ENCODE peak calls at places on chromosomes 2 and 18, in five cellular contexts. One of them, this sample, is unnamed.

GRCh38 chr2:43220982-43221659 is 5.3 kb downstream of the ZFP36L2 start:
- DNase-seq in transverse colon: peak; percentile 78
- DNase-seq in GM12892: no peak
- DNase-seq in heart left ventricle: peak; percentile 80
- DNase-seq in A549: no peak
- DNase-seq in this sample: no peak

GRCh38 chr2:29755829-29756228 is 165.6 kb downstream of the ALK start:
- DNase-seq in A549: no peak
- DNase-seq in heart left ventricle: no peak
- DNase-seq in transverse colon: no peak
- DNase-seq in GM12892: no peak
- DNase-seq in this sample: no peak

GRCh38 chr2:74740395-74741075 is 86.5 kb downstream of the SEMA4F start:
- DNase-seq in heart left ventricle: peak; percentile 36
- DNase-seq in transverse colon: peak; percentile 85
- DNase-seq in A549: peak; percentile 95
- DNase-seq in GM12892: no peak
- DNase-seq in this sample: no peak

GRCh38 chr2:227163445-227163997 is 484 bp downstream of the COL4A4 start:
- DNase-seq in transverse colon: peak; percentile 46
- DNase-seq in A549: peak; percentile 26
- DNase-seq in heart left ventricle: peak; percentile 15
- DNase-seq in GM12892: peak; percentile 34
- DNase-seq in this sample: peak; percentile 5

GRCh38 chr18:54958711-54959625 is at the start of gene CCDC68:
- DNase-seq in GM12892: no peak
- DNase-seq in heart left ventricle: peak; percentile 70
- DNase-seq in transverse colon: peak; percentile 88
- DNase-seq in A549: peak; percentile 48
- DNase-seq in this sample: peak; percentile 13

GRCh38 chr18:41265047-41265446 is 690.0 kb upstream of the PIK3C3 start:
- DNase-seq in heart left ventricle: no peak
- DNase-seq in GM12892: no peak
- DNase-seq in A549: no peak
- DNase-seq in transverse colon: no peak
- DNase-seq in this sample: no peak

GRCh38 chr18:31077883-31078282 is 24.3 kb downstream of the DSC2 start:
- DNase-seq in transverse colon: no peak
- DNase-seq in GM12892: no peak
- DNase-seq in heart left ventricle: no peak
- DNase-seq in A549: no peak
- DNase-seq in this sample: no peak

GRCh38 chr2:102724016-102724490 is 37.8 kb upstream of the TMEM182 start:
- DNase-seq in heart left ventricle: no peak
- DNase-seq in GM12892: no peak
- DNase-seq in A549: no peak
- DNase-seq in transverse colon: no peak
- DNase-seq in this sample: no peak

GRCh38 chr2:150153646-150154307 is 333.7 kb downstream of the RND3 start:
- DNase-seq in A549: no peak
- DNase-seq in heart left ventricle: no peak
- DNase-seq in GM12892: no peak
- DNase-seq in transverse colon: no peak
- DNase-seq in this sample: no peak

GRCh38 chr18:69484699-69485396 is 84.2 kb downstream of the DOK6 start:
- DNase-seq in A549: peak; percentile 5
- DNase-seq in transverse colon: no peak
- DNase-seq in GM12892: no peak
- DNase-seq in heart left ventricle: no peak
- DNase-seq in this sample: no peak

GRCh38 chr18:3230401-3231334 is 10.9 kb upstream of the MYOM1 start:
- DNase-seq in A549: peak; percentile 49
- DNase-seq in transverse colon: peak; percentile 52
- DNase-seq in GM12892: no peak
- DNase-seq in heart left ventricle: no peak
- DNase-seq in this sample: no peak

GRCh38 chr2:158091647-158092046 is 10.0 kb upstream of the UPP2 start:
- DNase-seq in heart left ventricle: no peak
- DNase-seq in transverse colon: no peak
- DNase-seq in GM12892: no peak
- DNase-seq in A549: no peak
- DNase-seq in this sample: no peak

GRCh38 chr2:230865766-230866703 is 1.3 kb downstream of the ITM2C start:
- DNase-seq in transverse colon: peak; percentile 91
- DNase-seq in GM12892: no peak
- DNase-seq in A549: no peak
- DNase-seq in heart left ventricle: no peak
- DNase-seq in this sample: no peak

GRCh38 chr2:127094509-127095366 is 12.2 kb downstream of the BIN1 start:
- DNase-seq in GM12892: no peak
- DNase-seq in transverse colon: peak; percentile 67
- DNase-seq in heart left ventricle: no peak
- DNase-seq in A549: no peak
- DNase-seq in this sample: no peak

GRCh38 chr2:26394694-26395093 is 7.0 kb upstream of the DRC1 start:
- DNase-seq in heart left ventricle: no peak
- DNase-seq in transverse colon: no peak
- DNase-seq in A549: no peak
- DNase-seq in GM12892: no peak
- DNase-seq in this sample: no peak

GRCh38 chr2:112138143-112139032 is at the start of gene FBLN7:
- DNase-seq in transverse colon: no peak
- DNase-seq in heart left ventricle: no peak
- DNase-seq in GM12892: no peak
- DNase-seq in A549: no peak
- DNase-seq in this sample: no peak

GRCh38 chr18:31551883-31552282 is 39.8 kb upstream of the TTR start:
- DNase-seq in heart left ventricle: no peak
- DNase-seq in transverse colon: no peak
- DNase-seq in GM12892: no peak
- DNase-seq in A549: no peak
- DNase-seq in this sample: no peak

GRCh38 chr2:170022692-170023091 is 155.3 kb upstream of the MYO3B start:
- DNase-seq in heart left ventricle: no peak
- DNase-seq in GM12892: no peak
- DNase-seq in A549: peak; percentile 15
- DNase-seq in transverse colon: no peak
- DNase-seq in this sample: no peak

GRCh38 chr2:112259509-112260294 is 4.9 kb upstream of the ZC3H8 start:
- DNase-seq in A549: peak; percentile 80
- DNase-seq in transverse colon: peak; percentile 87
- DNase-seq in GM12892: peak; percentile 35
- DNase-seq in heart left ventricle: peak; percentile 76
- DNase-seq in this sample: peak; percentile 25

GRCh38 chr2:187266147-187266546 is 181.9 kb downstream of the CALCRL start:
- DNase-seq in transverse colon: no peak
- DNase-seq in GM12892: no peak
- DNase-seq in heart left ventricle: no peak
- DNase-seq in A549: no peak
- DNase-seq in this sample: no peak

GRCh38 chr2:112661656-112662305 is 16.0 kb downstream of the SLC20A1 start:
- DNase-seq in heart left ventricle: no peak
- DNase-seq in transverse colon: no peak
- DNase-seq in A549: peak; percentile 58
- DNase-seq in GM12892: no peak
- DNase-seq in this sample: no peak

GRCh38 chr18:9914334-9914583 is 443 bp downstream of the VAPA start:
- DNase-seq in GM12892: no peak
- DNase-seq in heart left ventricle: no peak
- DNase-seq in transverse colon: no peak
- DNase-seq in A549: no peak
- DNase-seq in this sample: no peak

GRCh38 chr2:241868661-241869081 is 858 bp upstream of the RTP5 start:
- DNase-seq in A549: no peak
- DNase-seq in GM12892: no peak
- DNase-seq in heart left ventricle: no peak
- DNase-seq in transverse colon: no peak
- DNase-seq in this sample: no peak
- TF ChIP-seq POLR2A in A549: no peak
- TF ChIP-seq POLR2A in GM12892: no peak
- TF ChIP-seq POLR2A in heart left ventricle: no peak
- TF ChIP-seq POLR2A in transverse colon: no peak
- TF ChIP-seq POLR2A in this sample: no peak

GRCh38 chr18:22935431-22935830 is 2.3 kb downstream of the RBBP8 start:
- DNase-seq in heart left ventricle: no peak
- DNase-seq in GM12892: no peak
- DNase-seq in A549: no peak
- DNase-seq in transverse colon: no peak
- DNase-seq in this sample: no peak

GRCh38 chr18:22933958-22934423 is 863 bp downstream of the RBBP8 start:
- DNase-seq in transverse colon: no peak
- DNase-seq in heart left ventricle: no peak
- DNase-seq in A549: no peak
- DNase-seq in GM12892: no peak
- DNase-seq in this sample: no peak

GRCh38 chr18:22932885-22933205 is 283 bp upstream of the RBBP8 start:
- DNase-seq in GM12892: no peak
- DNase-seq in heart left ventricle: no peak
- DNase-seq in transverse colon: no peak
- DNase-seq in A549: no peak
- DNase-seq in this sample: no peak

GRCh38 chr18:22934789-22935188 is 1.7 kb downstream of the RBBP8 start:
- DNase-seq in A549: no peak
- DNase-seq in GM12892: no peak
- DNase-seq in heart left ventricle: no peak
- DNase-seq in transverse colon: no peak
- DNase-seq in this sample: no peak

GRCh38 chr18:22933206-22933957 is at the start of gene RBBP8:
- DNase-seq in transverse colon: peak; percentile 88
- DNase-seq in heart left ventricle: peak; percentile 87
- DNase-seq in A549: peak; percentile 83
- DNase-seq in GM12892: peak; percentile 50
- DNase-seq in this sample: peak; percentile 57
- TF ChIP-seq POLR2A in transverse colon: peak; percentile 79
- TF ChIP-seq POLR2A in heart left ventricle: peak; percentile 63
- TF ChIP-seq POLR2A in A549: peak; percentile 87
- TF ChIP-seq POLR2A in GM12892: peak; percentile 55
- TF ChIP-seq POLR2A in this sample: peak; percentile 62

GRCh38 chr2:148875387-148876051 is 492 bp downstream of the KIF5C start:
- DNase-seq in GM12892: peak; percentile 26
- DNase-seq in A549: no peak
- DNase-seq in heart left ventricle: no peak
- DNase-seq in transverse colon: no peak
- DNase-seq in this sample: no peak

GRCh38 chr2:148876190-148876588 is 1.2 kb downstream of the KIF5C start:
- DNase-seq in GM12892: peak; percentile 27
- DNase-seq in transverse colon: no peak
- DNase-seq in heart left ventricle: no peak
- DNase-seq in A549: no peak
- DNase-seq in this sample: no peak

GRCh38 chr2:148877403-148877740 is 2.3 kb downstream of the KIF5C start:
- DNase-seq in transverse colon: no peak
- DNase-seq in A549: no peak
- DNase-seq in heart left ventricle: no peak
- DNase-seq in GM12892: no peak
- DNase-seq in this sample: no peak

GRCh38 chr2:148874868-148875341 is at the start of gene KIF5C:
- DNase-seq in transverse colon: peak; percentile 84
- DNase-seq in heart left ventricle: peak; percentile 84
- DNase-seq in GM12892: peak; percentile 83
- DNase-seq in A549: peak; percentile 88
- DNase-seq in this sample: peak; percentile 91

GRCh38 chr2:148876589-148877402 is 1.8 kb downstream of the KIF5C start:
- DNase-seq in GM12892: peak; percentile 15
- DNase-seq in transverse colon: peak; percentile 21
- DNase-seq in heart left ventricle: no peak
- DNase-seq in A549: no peak
- DNase-seq in this sample: no peak
- TF ChIP-seq POLR2A in GM12892: no peak
- TF ChIP-seq POLR2A in transverse colon: no peak
- TF ChIP-seq POLR2A in heart left ventricle: no peak
- TF ChIP-seq POLR2A in A549: no peak
- TF ChIP-seq POLR2A in this sample: no peak

DNA sequence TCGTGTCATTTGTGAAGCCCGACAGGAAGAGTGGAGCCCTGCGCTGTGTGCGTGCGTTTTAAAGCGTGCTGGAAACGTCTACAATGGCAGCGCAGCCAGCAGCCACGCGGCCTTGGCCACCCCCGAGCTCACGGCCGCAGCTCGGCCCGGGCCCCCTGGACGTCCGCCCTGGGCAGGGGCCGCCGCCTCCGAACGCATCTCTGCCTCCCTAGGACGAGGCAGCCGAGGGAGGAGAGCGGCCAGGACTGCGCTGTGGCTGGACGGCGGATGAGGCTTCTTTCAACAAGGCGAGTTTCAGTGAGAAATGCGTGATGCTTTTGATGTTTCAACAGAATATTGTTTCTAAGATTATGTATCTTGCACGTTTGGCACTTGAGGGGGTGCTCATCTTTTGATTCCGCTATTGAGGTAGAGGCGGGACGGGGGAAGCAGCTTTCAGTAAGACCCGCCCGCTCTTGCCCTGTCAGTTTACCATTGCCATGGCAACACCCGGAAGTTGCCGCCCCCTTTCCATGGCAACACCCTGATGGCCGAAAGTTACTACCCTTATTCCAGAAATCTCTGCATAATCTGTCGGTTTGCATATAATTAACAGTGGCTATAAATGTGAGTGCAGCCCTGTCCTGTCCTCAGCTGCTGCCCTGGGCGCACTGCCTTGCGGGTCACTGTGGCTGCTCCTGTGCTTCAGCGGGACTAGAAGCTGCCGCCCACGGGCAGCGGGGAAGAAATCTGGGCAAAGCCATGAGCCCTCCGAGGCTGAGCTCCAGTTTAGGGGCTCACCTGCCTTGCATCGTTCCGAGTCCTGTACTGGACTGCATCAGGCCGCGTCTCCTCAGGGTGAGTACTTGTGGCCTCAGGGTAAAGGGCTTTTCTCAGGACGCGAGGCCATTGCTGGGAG is 38.6 kb downstream of the ADNP2 start:
- DNase-seq in transverse colon: peak; percentile 88
- DNase-seq in heart left ventricle: peak; percentile 85
- DNase-seq in A549: peak; percentile 62
- DNase-seq in GM12892: peak; percentile 60
- DNase-seq in this sample: peak; percentile 56
- TF ChIP-seq POLR2A in transverse colon: peak; percentile 74
- TF ChIP-seq POLR2A in heart left ventricle: no peak
- TF ChIP-seq POLR2A in A549: peak; percentile 89
- TF ChIP-seq POLR2A in GM12892: no peak
- TF ChIP-seq POLR2A in this sample: peak; percentile 46

DNA sequence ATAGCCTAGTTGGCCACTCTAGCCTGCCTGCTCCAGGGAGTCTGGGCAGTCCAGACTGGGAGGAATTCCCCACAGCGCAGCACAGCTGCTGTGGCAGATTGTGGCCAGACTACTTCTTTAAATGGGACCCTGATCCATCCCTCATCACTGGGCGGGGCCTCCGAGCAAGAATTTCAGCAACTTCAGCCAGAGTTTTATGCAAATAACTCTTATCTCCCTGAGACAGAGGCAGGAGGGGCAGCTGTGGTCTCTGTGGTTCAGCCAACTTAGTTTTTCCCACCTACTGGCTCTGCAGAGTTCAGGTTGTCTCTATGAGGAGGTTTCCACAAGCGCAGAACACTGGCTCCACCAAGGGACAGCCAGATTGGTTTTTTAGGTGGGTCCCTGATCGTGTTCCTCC is 1583.2 kb downstream of the SUCLG1 start:
- DNase-seq in heart left ventricle: no peak
- DNase-seq in A549: no peak
- DNase-seq in transverse colon: no peak
- DNase-seq in GM12892: no peak
- DNase-seq in this sample: no peak
- TF ChIP-seq POLR2A in heart left ventricle: no peak
- TF ChIP-seq POLR2A in A549: no peak
- TF ChIP-seq POLR2A in transverse colon: no peak
- TF ChIP-seq POLR2A in GM12892: no peak
- TF ChIP-seq POLR2A in this sample: no peak

This sample was measured in GM12891.